ENCODE peak calls at places on chromosomes 4 and X, in ten cellular contexts. N, D, P, Y, F, K, Z, R, M and H are unnamed samples.
A peak's percentile ranks its signal among the peaks of the same experiment; 100 is the strongest.

GRCh38 chr4:140807491-140808257 is 51.5 kb upstream of the TBC1D9 start:
- DNase-seq in N (no peak), D (peak; percentile 93), P (no peak), Y (peak; percentile 91), F (no peak), K (no peak), Z (no peak), R (no peak), M (no peak), H (no peak)

GRCh38 chr4:14035076-14035475 is 407.6 kb upstream of the BOD1L1 start:
- DNase-seq in N (no peak), D (no peak), P (no peak), Y (no peak), F (no peak), K (no peak), Z (no peak), R (no peak), M (no peak), H (no peak)

GRCh38 chr4:176036585-176037205 is 28.9 kb upstream of the WDR17 start:
- DNase-seq in N (no peak), D (no peak), P (no peak), Y (no peak), F (no peak), K (no peak), Z (no peak), R (no peak), M (no peak), H (no peak)

GRCh38 chrX:47146936-47147859 is 2.2 kb downstream of the RBM10 start:
- DNase-seq in N (no peak), D (no peak), P (peak; percentile 22), Y (no peak), F (no peak), K (no peak), Z (no peak), R (no peak), M (no peak), H (no peak)

GRCh38 chr4:97786306-97786920 is 356.9 kb downstream of the STPG2 start:
- DNase-seq in N (no peak), D (no peak), P (no peak), Y (no peak), F (no peak), K (no peak), Z (no peak), R (no peak), M (no peak), H (no peak)

GRCh38 chr4:81259151-81259550 is 44.1 kb upstream of the PRKG2 start:
- DNase-seq in N (no peak), D (no peak), P (no peak), Y (no peak), F (no peak), K (no peak), Z (no peak), R (no peak), M (no peak), H (no peak)

GRCh38 chrX:34972206-34972605 is 29.6 kb downstream of the FAM47B start:
- DNase-seq in N (no peak), D (no peak), P (no peak), Y (no peak), F (no peak), K (no peak), Z (no peak), R (no peak), M (no peak), H (no peak)

GRCh38 chr4:107210450-107211239 is 174.5 kb upstream of the DKK2 start:
- DNase-seq in N (no peak), D (peak; percentile 62), P (peak; percentile 66), Y (no peak), F (no peak), K (no peak), Z (no peak), R (no peak), M (peak; percentile 12), H (peak; percentile 42)

GRCh38 chrX:69158166-69159040 is 6.8 kb downstream of the PJA1 start:
- DNase-seq in N (peak; percentile 39), D (peak; percentile 83), P (peak; percentile 86), Y (peak; percentile 55), F (peak; percentile 73), K (peak; percentile 60), Z (peak; percentile 60), R (peak; percentile 73), M (peak; percentile 80), H (peak; percentile 79)

GRCh38 chrX:86023806-86024205 is 23.6 kb downstream of the CHM start:
- DNase-seq in N (no peak), D (no peak), P (no peak), Y (no peak), F (no peak), K (no peak), Z (no peak), R (no peak), M (no peak), H (no peak)

GRCh38 chr4:74331944-74332343 is 23.7 kb downstream of the EPGN start:
- DNase-seq in N (no peak), D (no peak), P (no peak), Y (no peak), F (no peak), K (no peak), Z (no peak), R (no peak), M (no peak), H (no peak)

GRCh38 chrX:23699636-23700194 is 32.4 kb downstream of the PRDX4 start:
- DNase-seq in N (peak; percentile 56), D (peak; percentile 2), P (no peak), Y (no peak), F (no peak), K (peak; percentile 15), Z (no peak), R (no peak), M (peak; percentile 68), H (peak; percentile 38)

GRCh38 chr4:183505556-183506388 is 914 bp downstream of the ING2 start:
- DNase-seq in N (peak; percentile 82), D (peak; percentile 87), P (peak; percentile 95), Y (peak; percentile 86), F (peak; percentile 93), K (peak; percentile 91), Z (peak; percentile 87), R (peak; percentile 93), M (peak; percentile 86), H (peak; percentile 88)
- TF ChIP-seq CTCF in N (no peak), D (no peak), P (no peak), Y (no peak), F (no peak), K (no peak), Z (no peak), R (no peak), M (no peak), H (no peak)

GRCh38 chrX:1393871-1394615 is 2.1 kb upstream of the SLC25A6 start:
- DNase-seq in N (no peak), D (no peak), P (peak; percentile 29), Y (no peak), F (no peak), K (peak; percentile 9), Z (no peak), R (peak; percentile 33), M (no peak), H (no peak)
- H3K4me3 ChIP-seq in N (peak overlapping the region; percentile 50), D (peak overlapping the region; percentile 60), P (peak overlapping the region; percentile 56), Y (peak overlapping the region; percentile 99), F (no peak overlapping the region), K (no peak overlapping the region), Z (peak overlapping the region; percentile 100), R (peak overlapping the region; percentile 96), M (peak overlapping the region; percentile 61), H (peak overlapping the region; percentile 9)

GRCh38 chr4:16508968-16509367 is 282.7 kb upstream of the TAPT1 start:
- DNase-seq in N (peak; percentile 33), D (no peak), P (no peak), Y (peak; percentile 4), F (no peak), K (no peak), Z (no peak), R (no peak), M (no peak), H (peak; percentile 27)

DNA sequence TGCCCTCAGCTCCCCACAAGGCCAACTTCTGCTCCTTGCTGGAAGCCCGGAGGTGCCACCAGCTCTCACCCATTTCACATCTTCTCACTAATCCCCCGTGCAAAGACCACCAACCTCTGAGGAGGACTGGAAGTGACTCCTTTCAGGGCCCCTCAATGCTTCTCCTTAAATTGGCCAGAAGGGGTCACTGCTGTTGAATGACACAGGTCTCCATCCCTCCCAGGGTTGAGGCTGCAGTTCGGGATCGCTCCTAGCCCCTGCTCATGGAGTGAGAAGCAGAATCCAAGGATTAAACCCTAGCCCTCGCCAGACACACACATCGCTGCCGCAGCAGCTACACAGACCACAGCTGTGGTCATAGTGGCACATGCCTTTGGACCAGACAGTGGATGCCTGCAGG is 279.5 kb upstream of the TAPT1 start:
- DNase-seq in N (no peak), D (peak; percentile 18), P (peak; percentile 37), Y (no peak), F (no peak), K (no peak), Z (no peak), R (no peak), M (peak; percentile 30), H (peak; percentile 29)
- TF ChIP-seq CTCF in N (peak; percentile 10), D (peak; percentile 44), P (peak; percentile 7), Y (peak; percentile 40), F (no peak), K (no peak), Z (peak; percentile 39), R (no peak), M (peak; percentile 39), H (peak; percentile 44)

GRCh38 chr4:957231-957580 is 16.2 kb downstream of the DGKQ start:
- DNase-seq in N (no peak), D (no peak), P (peak; percentile 59), Y (no peak), F (no peak), K (peak; percentile 11), Z (no peak), R (peak; percentile 31), M (no peak), H (no peak)

GRCh38 chr4:956531-957230 is 16.7 kb downstream of the DGKQ start:
- DNase-seq in N (no peak), D (no peak), P (no peak), Y (no peak), F (no peak), K (peak; percentile 4), Z (no peak), R (peak; percentile 23), M (no peak), H (no peak)

GRCh38 chr4:954211-955020 is 19.0 kb downstream of the DGKQ start:
- DNase-seq in N (no peak), D (no peak), P (peak; percentile 55), Y (no peak), F (no peak), K (no peak), Z (no peak), R (peak; percentile 23), M (no peak), H (no peak)

GRCh38 chr4:955161-955921 is 18.0 kb downstream of the DGKQ start:
- DNase-seq in N (no peak), D (no peak), P (peak; percentile 63), Y (no peak), F (no peak), K (peak; percentile 16), Z (no peak), R (peak; percentile 47), M (no peak), H (no peak)

DNA sequence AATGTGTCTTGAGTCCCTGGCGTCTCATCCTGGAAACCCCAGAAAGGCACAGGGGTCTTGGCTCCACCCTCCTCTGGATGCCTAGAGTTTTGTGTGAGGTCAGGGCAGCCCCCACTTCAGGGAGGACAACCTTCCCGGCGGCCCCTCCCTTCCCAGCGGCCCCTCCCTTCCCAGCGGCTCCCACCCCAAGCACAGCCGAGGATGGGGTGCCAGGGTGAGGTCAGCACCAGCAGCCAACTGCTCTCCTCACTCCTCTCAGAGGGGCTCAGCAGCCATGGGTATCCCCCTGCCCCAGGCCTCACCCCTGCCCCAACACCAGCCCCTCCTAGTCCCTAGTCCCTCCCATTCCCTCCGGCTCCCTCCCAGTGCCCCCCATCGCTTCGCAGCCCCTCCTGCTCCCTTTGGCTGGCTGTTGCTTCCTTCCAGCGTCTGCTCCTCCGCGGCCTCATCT is 17.4 kb downstream of the DGKQ start:
- DNase-seq in N (no peak), D (no peak), P (peak; percentile 63), Y (no peak), F (no peak), K (peak; percentile 10), Z (no peak), R (peak; percentile 44), M (no peak), H (no peak)
- H3K4me3 ChIP-seq in N (no peak overlapping the region), D (no peak overlapping the region), P (no peak overlapping the region), Y (no peak overlapping the region), F (no peak overlapping the region), K (no peak overlapping the region), Z (no peak overlapping the region), R (no peak overlapping the region), M (no peak overlapping the region), H (no peak overlapping the region)